ENCODE peak calls at places on chromosomes 16 and 17, in nine cellular contexts. Z is foreskin keratinocyte, N is EL, S is T-cell, L is pancreas, T is posterior cingulate gyrus, H is lung microvascular endothelial cell, J is left cardiac atrium, K is small intestine. I is an unnamed sample.
A peak's percentile ranks its signal among the peaks of the same experiment; 100 is the strongest.

GRCh38 chr17:59366040-59366757 is 34.7 kb downstream of the YPEL2 start:
- DNase-seq in Z (no peak), S (no peak), N (no peak), H (no peak), L (peak; percentile 38), K (no peak), J (no peak), T (no peak), I (no peak)

GRCh38 chr17:80526116-80526910 is 18.3 kb upstream of the RPTOR start:
- DNase-seq in T (no peak), H (no peak), J (no peak), S (no peak), L (no peak), K (no peak), Z (no peak), N (no peak), I (no peak)

GRCh38 chr17:76537288-76537577 is 276 bp downstream of the CYGB start:
- DNase-seq in K (no peak), Z (no peak), S (no peak), H (peak; percentile 41), L (no peak), J (peak; percentile 71), T (no peak), N (no peak), I (peak; percentile 68)

GRCh38 chr17:75096082-75096625 is 8.4 kb downstream of the SLC16A5 start:
- DNase-seq in J (peak; percentile 76), L (peak; percentile 72), S (no peak), T (no peak), Z (peak; percentile 98), N (peak; percentile 89), K (peak; percentile 98), H (peak; percentile 85), I (no peak)

GRCh38 chr17:73474370-73474988 is 162.7 kb upstream of the CDC42EP4 start:
- DNase-seq in H (peak; percentile 51), J (peak; percentile 88), L (peak; percentile 82), K (peak; percentile 97), Z (peak; percentile 67), S (peak; percentile 9), T (no peak), N (peak; percentile 21), I (peak; percentile 90)

GRCh38 chr17:6479626-6480324 is 35.5 kb downstream of the PIMREG start:
- DNase-seq in S (no peak), J (no peak), Z (no peak), H (peak; percentile 19), K (no peak), N (no peak), T (no peak), L (no peak), I (no peak)

GRCh38 chr17:48060249-48060648 is 12.1 kb downstream of the NFE2L1 start:
- DNase-seq in J (no peak), S (no peak), Z (no peak), K (no peak), L (no peak), N (no peak), H (no peak), T (no peak), I (no peak)

GRCh38 chr17:68763551-68763950 is 162.4 kb upstream of the FAM20A start:
- DNase-seq in S (no peak), T (no peak), H (peak; percentile 19), Z (peak; percentile 75), K (no peak), N (peak; percentile 10), J (no peak), L (no peak), I (no peak)

GRCh38 chr16:17947637-17948036 is 388.9 kb downstream of the NPIPA8 start:
- DNase-seq in J (no peak), K (no peak), N (no peak), H (no peak), L (no peak), T (no peak), S (no peak), Z (no peak), I (no peak)

GRCh38 chr17:27657620-27658019 is 26.6 kb downstream of the LGALS9 start:
- DNase-seq in Z (peak; percentile 10), K (no peak), N (no peak), J (no peak), H (peak; percentile 56), L (no peak), S (no peak), T (no peak), I (peak; percentile 52)

GRCh38 chr17:7590743-7591142 is 849 bp upstream of the SOX15 start:
- DNase-seq in N (peak; percentile 76), S (no peak), J (no peak), H (peak; percentile 25), T (no peak), L (no peak), K (no peak), Z (peak; percentile 80), I (no peak)

GRCh38 chr17:44741316-44741715 is 17.5 kb upstream of the ADAM11 start:
- DNase-seq in H (no peak), T (no peak), S (no peak), Z (no peak), L (no peak), J (no peak), K (no peak), N (no peak), I (no peak)

GRCh38 chr17:7183433-7184090 is 4.4 kb upstream of the ASGR1 start:
- DNase-seq in K (no peak), H (no peak), L (no peak), T (no peak), N (no peak), Z (no peak), J (no peak), S (no peak), I (no peak)

GRCh38 chr17:8965394-8966168 is at the start of gene PIK3R5:
- DNase-seq in J (peak; percentile 47), Z (no peak), N (no peak), L (peak; percentile 72), K (peak; percentile 63), S (peak; percentile 75), H (no peak), T (no peak), I (peak; percentile 19)

GRCh38 chr17:67244621-67245072 is 349 bp downstream of the HELZ start:
- DNase-seq in T (no peak), H (no peak), L (peak; percentile 47), Z (no peak), J (no peak), N (peak; percentile 36), K (peak; percentile 12), S (no peak), I (no peak)

GRCh38 chr17:29615048-29615385 is 7.7 kb downstream of the CORO6 start:
- DNase-seq in J (peak; percentile 49), K (peak; percentile 47), N (peak; percentile 35), Z (peak; percentile 37), L (no peak), S (peak; percentile 70), H (no peak), T (no peak), I (no peak)

GRCh38 chr16:2979669-2980226 is 498 bp downstream of the PKMYT1 start:
- DNase-seq in J (no peak), H (no peak), Z (no peak), S (no peak), K (no peak), N (peak; percentile 45), T (no peak), L (no peak), I (no peak)

GRCh38 chr16:23924138-23924537 is 88.4 kb downstream of the PRKCB start:
- DNase-seq in S (no peak), H (no peak), J (no peak), Z (no peak), N (no peak), L (no peak), T (no peak), K (no peak), I (no peak)

GRCh38 chr17:40695874-40696472 is 7.6 kb downstream of the KRT24 start:
- DNase-seq in J (no peak), T (no peak), K (no peak), Z (no peak), L (no peak), N (no peak), H (no peak), S (no peak), I (no peak)

GRCh38 chr16:50742521-50743150 is 750 bp downstream of the CYLD start:
- DNase-seq in L (no peak), J (peak; percentile 41), S (peak; percentile 46), T (no peak), N (peak; percentile 71), Z (no peak), H (peak; percentile 37), K (peak; percentile 48), I (peak; percentile 31)

GRCh38 chr17:41360291-41360995 is 9.2 kb downstream of the KRT33B start:
- DNase-seq in S (no peak), N (peak; percentile 89), H (no peak), K (no peak), T (no peak), J (no peak), L (no peak), Z (peak; percentile 89), I (peak; percentile 77)

GRCh38 chr16:89478576-89479221 is 11.7 kb downstream of the ANKRD11 start:
- DNase-seq in S (no peak), K (no peak), T (no peak), L (peak; percentile 18), H (no peak), Z (peak; percentile 91), N (peak; percentile 90), J (no peak), I (no peak)

GRCh38 chr17:40318835-40319332 is 9.9 kb downstream of the RARA start:
- DNase-seq in K (no peak), T (no peak), S (no peak), J (no peak), H (no peak), N (no peak), Z (no peak), L (no peak), I (no peak)

GRCh38 chr17:79011451-79012147 is 2.0 kb upstream of the CANT1 start:
- DNase-seq in L (no peak), N (peak; percentile 81), Z (peak; percentile 82), J (peak; percentile 16), T (no peak), K (no peak), H (peak; percentile 88), S (no peak), I (peak; percentile 75)

GRCh38 chr17:2302740-2303277 is 776 bp downstream of the SMG6 start:
- DNase-seq in K (no peak), J (no peak), T (no peak), L (no peak), S (peak; percentile 2), N (no peak), H (no peak), Z (no peak), I (no peak)

GRCh38 chr16:57764341-57765159 is 29.0 kb downstream of the KATNB1 start:
- DNase-seq in L (peak; percentile 44), T (no peak), Z (peak; percentile 95), K (no peak), S (peak; percentile 15), J (no peak), N (peak; percentile 95), H (peak; percentile 87), I (no peak)

GRCh38 chr16:54936979-54937672 is 6.5 kb downstream of the IRX5 start:
- DNase-seq in J (peak; percentile 61), T (no peak), H (peak; percentile 17), Z (peak; percentile 75), S (no peak), L (no peak), N (peak; percentile 59), K (no peak), I (peak; percentile 48)

GRCh38 chr17:79000396-79001189 is 9.0 kb downstream of the CANT1 start:
- DNase-seq in H (no peak), T (no peak), L (no peak), Z (no peak), N (no peak), J (no peak), S (no peak), K (no peak), I (no peak)

GRCh38 chr16:56610017-56610608 is 1.7 kb downstream of the MT2A start:
- DNase-seq in L (no peak), S (peak; percentile 64), K (peak; percentile 52), H (peak; percentile 87), Z (peak; percentile 94), J (peak; percentile 72), N (peak; percentile 91), T (no peak), I (peak; percentile 85)

GRCh38 chr17:47843391-47843730 is 2.3 kb upstream of the SCRN2 start:
- DNase-seq in Z (no peak), S (no peak), H (no peak), J (no peak), N (no peak), T (no peak), L (no peak), K (no peak), I (no peak)

GRCh38 chr16:15864939-15865338 is 8.1 kb upstream of the MYH11 start:
- DNase-seq in N (no peak), Z (no peak), T (no peak), L (no peak), H (no peak), S (no peak), J (no peak), K (no peak), I (no peak)

I was measured in cardiac muscle cell.